ENCODE peak calls at places on chromosomes 5 and 9, in ten cellular contexts. One of them, this sample, is unnamed.
A peak's percentile ranks its signal among the peaks of the same experiment; 100 is the strongest.

GRCh38 chr5:154077692-154078091 is 38.9 kb downstream of the MFAP3 start:
- DNase-seq in CD8-positive, alpha-beta T cell: no peak
- DNase-seq in IMR-90: peak; percentile 31
- DNase-seq in tibial nerve: no peak
- DNase-seq in left lung: no peak
- DNase-seq in lung: peak; percentile 41
- DNase-seq in heart left ventricle: peak; percentile 24
- DNase-seq in hepatocyte: peak; percentile 43
- DNase-seq in astrocyte: peak; percentile 65
- DNase-seq in mesendoderm: no peak
- DNase-seq in this sample: no peak

GRCh38 chr5:74336286-74336685 is 304.2 kb downstream of the ENC1 start:
- DNase-seq in lung: no peak
- DNase-seq in CD8-positive, alpha-beta T cell: no peak
- DNase-seq in hepatocyte: no peak
- DNase-seq in heart left ventricle: no peak
- DNase-seq in tibial nerve: no peak
- DNase-seq in IMR-90: no peak
- DNase-seq in mesendoderm: no peak
- DNase-seq in astrocyte: no peak
- DNase-seq in left lung: no peak
- DNase-seq in this sample: no peak

GRCh38 chr9:121123816-121124536 is 49.2 kb downstream of the CNTRL start:
- DNase-seq in hepatocyte: no peak
- DNase-seq in left lung: no peak
- DNase-seq in lung: no peak
- DNase-seq in tibial nerve: no peak
- DNase-seq in mesendoderm: no peak
- DNase-seq in astrocyte: no peak
- DNase-seq in heart left ventricle: no peak
- DNase-seq in CD8-positive, alpha-beta T cell: no peak
- DNase-seq in IMR-90: no peak
- DNase-seq in this sample: no peak

GRCh38 chr5:60883229-60883628 is 39.2 kb upstream of the ELOVL7 start:
- DNase-seq in lung: no peak
- DNase-seq in CD8-positive, alpha-beta T cell: no peak
- DNase-seq in IMR-90: no peak
- DNase-seq in tibial nerve: no peak
- DNase-seq in hepatocyte: peak; percentile 10
- DNase-seq in mesendoderm: peak; percentile 24
- DNase-seq in astrocyte: no peak
- DNase-seq in heart left ventricle: no peak
- DNase-seq in left lung: no peak
- DNase-seq in this sample: no peak

GRCh38 chr9:19313573-19313972 is 66.5 kb downstream of the RPS6 start:
- DNase-seq in left lung: no peak
- DNase-seq in astrocyte: no peak
- DNase-seq in IMR-90: no peak
- DNase-seq in mesendoderm: no peak
- DNase-seq in CD8-positive, alpha-beta T cell: no peak
- DNase-seq in lung: no peak
- DNase-seq in hepatocyte: no peak
- DNase-seq in heart left ventricle: no peak
- DNase-seq in tibial nerve: no peak
- DNase-seq in this sample: no peak

GRCh38 chr5:90307386-90308181 is 102.0 kb downstream of the CETN3 start:
- DNase-seq in tibial nerve: no peak
- DNase-seq in astrocyte: peak; percentile 51
- DNase-seq in lung: no peak
- DNase-seq in left lung: no peak
- DNase-seq in hepatocyte: no peak
- DNase-seq in mesendoderm: no peak
- DNase-seq in CD8-positive, alpha-beta T cell: no peak
- DNase-seq in IMR-90: no peak
- DNase-seq in heart left ventricle: no peak
- DNase-seq in this sample: no peak

GRCh38 chr5:5658226-5658625 is 235.7 kb downstream of the ICE1 start:
- DNase-seq in lung: peak; percentile 50
- DNase-seq in CD8-positive, alpha-beta T cell: no peak
- DNase-seq in heart left ventricle: peak; percentile 58
- DNase-seq in IMR-90: no peak
- DNase-seq in hepatocyte: peak; percentile 65
- DNase-seq in mesendoderm: no peak
- DNase-seq in astrocyte: peak; percentile 32
- DNase-seq in tibial nerve: peak; percentile 58
- DNase-seq in left lung: peak; percentile 45
- DNase-seq in this sample: peak; percentile 34

GRCh38 chr9:76756273-76756650 is 8.0 kb upstream of the PCA3 start:
- DNase-seq in left lung: no peak
- DNase-seq in astrocyte: no peak
- DNase-seq in IMR-90: peak; percentile 41
- DNase-seq in hepatocyte: peak; percentile 50
- DNase-seq in tibial nerve: peak; percentile 12
- DNase-seq in heart left ventricle: no peak
- DNase-seq in lung: no peak
- DNase-seq in mesendoderm: peak; percentile 69
- DNase-seq in CD8-positive, alpha-beta T cell: no peak
- DNase-seq in this sample: peak; percentile 19

GRCh38 chr5:115419794-115420585 is 123.5 kb upstream of the CCDC112 start:
- DNase-seq in heart left ventricle: no peak
- DNase-seq in CD8-positive, alpha-beta T cell: no peak
- DNase-seq in mesendoderm: peak; percentile 81
- DNase-seq in hepatocyte: peak; percentile 60
- DNase-seq in left lung: peak; percentile 40
- DNase-seq in IMR-90: peak; percentile 95
- DNase-seq in tibial nerve: no peak
- DNase-seq in lung: peak; percentile 45
- DNase-seq in astrocyte: peak; percentile 97
- DNase-seq in this sample: no peak

GRCh38 chr5:98583572-98583971 is 189.9 kb upstream of the RGMB start:
- DNase-seq in IMR-90: no peak
- DNase-seq in heart left ventricle: no peak
- DNase-seq in tibial nerve: no peak
- DNase-seq in mesendoderm: no peak
- DNase-seq in left lung: no peak
- DNase-seq in hepatocyte: no peak
- DNase-seq in CD8-positive, alpha-beta T cell: no peak
- DNase-seq in lung: no peak
- DNase-seq in astrocyte: no peak
- DNase-seq in this sample: no peak

GRCh38 chr5:98588225-98588624 is 185.2 kb upstream of the RGMB start:
- DNase-seq in mesendoderm: no peak
- DNase-seq in tibial nerve: no peak
- DNase-seq in CD8-positive, alpha-beta T cell: no peak
- DNase-seq in astrocyte: no peak
- DNase-seq in heart left ventricle: no peak
- DNase-seq in IMR-90: peak; percentile 37
- DNase-seq in lung: no peak
- DNase-seq in hepatocyte: no peak
- DNase-seq in left lung: no peak
- DNase-seq in this sample: no peak

GRCh38 chr5:98586581-98586980 is 186.9 kb upstream of the RGMB start:
- DNase-seq in mesendoderm: no peak
- DNase-seq in astrocyte: no peak
- DNase-seq in tibial nerve: no peak
- DNase-seq in lung: no peak
- DNase-seq in CD8-positive, alpha-beta T cell: no peak
- DNase-seq in hepatocyte: no peak
- DNase-seq in IMR-90: no peak
- DNase-seq in left lung: no peak
- DNase-seq in heart left ventricle: no peak
- DNase-seq in this sample: no peak

GRCh38 chr5:98585661-98586310 is 187.7 kb upstream of the RGMB start:
- DNase-seq in heart left ventricle: no peak
- DNase-seq in tibial nerve: no peak
- DNase-seq in CD8-positive, alpha-beta T cell: no peak
- DNase-seq in IMR-90: peak; percentile 59
- DNase-seq in astrocyte: peak; percentile 84
- DNase-seq in lung: no peak
- DNase-seq in hepatocyte: no peak
- DNase-seq in mesendoderm: no peak
- DNase-seq in left lung: no peak
- DNase-seq in this sample: no peak

GRCh38 chr5:98587166-98587565 is 186.3 kb upstream of the RGMB start:
- DNase-seq in lung: no peak
- DNase-seq in heart left ventricle: no peak
- DNase-seq in left lung: no peak
- DNase-seq in IMR-90: no peak
- DNase-seq in tibial nerve: no peak
- DNase-seq in mesendoderm: no peak
- DNase-seq in hepatocyte: no peak
- DNase-seq in astrocyte: no peak
- DNase-seq in CD8-positive, alpha-beta T cell: no peak
- DNase-seq in this sample: no peak
- H3K4me3 ChIP-seq in lung: no peak overlapping the region
- H3K4me3 ChIP-seq in heart left ventricle: no peak overlapping the region
- H3K4me3 ChIP-seq in left lung: no peak overlapping the region
- H3K4me3 ChIP-seq in IMR-90: no peak overlapping the region
- H3K4me3 ChIP-seq in tibial nerve: no peak overlapping the region
- H3K4me3 ChIP-seq in mesendoderm: no peak overlapping the region
- H3K4me3 ChIP-seq in hepatocyte: no peak overlapping the region
- H3K4me3 ChIP-seq in astrocyte: no peak overlapping the region
- H3K4me3 ChIP-seq in CD8-positive, alpha-beta T cell: no peak overlapping the region
- H3K4me3 ChIP-seq in this sample: no peak overlapping the region

GRCh38 chr5:177194278-177194677 is 60.7 kb downstream of the NSD1 start:
- DNase-seq in astrocyte: peak; percentile 95
- DNase-seq in mesendoderm: peak; percentile 94
- DNase-seq in hepatocyte: peak; percentile 73
- DNase-seq in tibial nerve: no peak
- DNase-seq in heart left ventricle: no peak
- DNase-seq in left lung: no peak
- DNase-seq in lung: no peak
- DNase-seq in CD8-positive, alpha-beta T cell: no peak
- DNase-seq in IMR-90: peak; percentile 94
- DNase-seq in this sample: no peak

GRCh38 chr5:177198738-177199137 is 65.2 kb downstream of the NSD1 start:
- DNase-seq in left lung: no peak
- DNase-seq in hepatocyte: no peak
- DNase-seq in tibial nerve: no peak
- DNase-seq in astrocyte: no peak
- DNase-seq in heart left ventricle: no peak
- DNase-seq in lung: no peak
- DNase-seq in IMR-90: no peak
- DNase-seq in mesendoderm: no peak
- DNase-seq in CD8-positive, alpha-beta T cell: no peak
- DNase-seq in this sample: no peak

GRCh38 chr5:177189965-177190364 is 56.4 kb downstream of the NSD1 start:
- DNase-seq in left lung: no peak
- DNase-seq in IMR-90: no peak
- DNase-seq in hepatocyte: no peak
- DNase-seq in CD8-positive, alpha-beta T cell: no peak
- DNase-seq in astrocyte: no peak
- DNase-seq in mesendoderm: no peak
- DNase-seq in heart left ventricle: no peak
- DNase-seq in tibial nerve: no peak
- DNase-seq in lung: no peak
- DNase-seq in this sample: no peak

DNA sequence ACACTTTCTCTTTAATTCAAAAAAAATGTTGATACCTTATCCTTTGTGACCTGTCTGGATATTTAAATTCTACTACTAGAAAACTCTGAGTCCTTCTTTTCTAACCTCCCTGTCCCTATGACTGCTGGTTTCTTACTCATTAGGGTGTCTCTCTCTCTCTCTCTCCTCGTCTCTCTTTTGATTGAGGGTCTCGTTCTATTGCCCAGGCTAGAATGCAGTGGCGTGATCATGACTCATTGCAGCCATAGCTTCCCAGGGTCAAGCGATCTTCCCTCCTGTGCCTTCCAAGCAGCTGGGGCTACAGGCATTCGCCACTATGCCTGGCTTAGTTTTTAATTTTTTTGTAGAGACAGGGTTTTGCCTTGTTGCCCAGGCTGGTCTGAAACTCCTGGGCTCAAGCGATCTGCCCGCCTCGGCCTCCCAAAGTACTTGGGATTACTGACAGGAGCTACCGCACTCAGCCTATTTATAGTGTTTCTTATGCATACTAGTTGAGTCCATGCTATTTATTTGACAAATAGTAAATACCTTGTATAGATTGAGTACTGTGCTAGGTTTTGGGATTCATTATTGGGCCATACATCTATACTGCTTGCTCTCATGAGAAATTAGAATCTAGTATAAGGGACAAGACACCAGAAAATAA is 61.9 kb downstream of the NSD1 start:
- DNase-seq in mesendoderm: peak; percentile 15
- DNase-seq in heart left ventricle: no peak
- DNase-seq in IMR-90: peak; percentile 11
- DNase-seq in astrocyte: peak; percentile 74
- DNase-seq in tibial nerve: no peak
- DNase-seq in lung: no peak
- DNase-seq in CD8-positive, alpha-beta T cell: no peak
- DNase-seq in hepatocyte: no peak
- DNase-seq in left lung: no peak
- DNase-seq in this sample: no peak
- H3K27ac ChIP-seq in mesendoderm: no peak overlapping the region
- H3K27ac ChIP-seq in heart left ventricle: no peak overlapping the region
- H3K27ac ChIP-seq in IMR-90: no peak overlapping the region
- H3K27ac ChIP-seq in astrocyte: peak overlapping the region; percentile 73
- H3K27ac ChIP-seq in tibial nerve: no peak overlapping the region
- H3K27ac ChIP-seq in lung: no peak overlapping the region
- H3K27ac ChIP-seq in CD8-positive, alpha-beta T cell: no peak overlapping the region
- H3K27ac ChIP-seq in hepatocyte: peak overlapping the region; percentile 37
- H3K27ac ChIP-seq in left lung: no peak overlapping the region
- H3K27ac ChIP-seq in this sample: no peak overlapping the region

GRCh38 chr5:40842351-40842750 is 1.2 kb downstream of the CARD6 start:
- DNase-seq in mesendoderm: no peak
- DNase-seq in left lung: no peak
- DNase-seq in tibial nerve: no peak
- DNase-seq in IMR-90: peak; percentile 71
- DNase-seq in lung: no peak
- DNase-seq in hepatocyte: no peak
- DNase-seq in astrocyte: no peak
- DNase-seq in heart left ventricle: no peak
- DNase-seq in CD8-positive, alpha-beta T cell: no peak
- DNase-seq in this sample: no peak
- H3K4me3 ChIP-seq in mesendoderm: no peak overlapping the region
- H3K4me3 ChIP-seq in left lung: peak overlapping the region; percentile 18
- H3K4me3 ChIP-seq in tibial nerve: peak overlapping the region; percentile 24
- H3K4me3 ChIP-seq in IMR-90: no peak overlapping the region
- H3K4me3 ChIP-seq in lung: no peak overlapping the region
- H3K4me3 ChIP-seq in hepatocyte: peak overlapping the region; percentile 13
- H3K4me3 ChIP-seq in astrocyte: peak overlapping the region; percentile 48
- H3K4me3 ChIP-seq in heart left ventricle: peak overlapping the region; percentile 60
- H3K4me3 ChIP-seq in CD8-positive, alpha-beta T cell: no peak overlapping the region
- H3K4me3 ChIP-seq in this sample: peak overlapping the region; percentile 57

DNA sequence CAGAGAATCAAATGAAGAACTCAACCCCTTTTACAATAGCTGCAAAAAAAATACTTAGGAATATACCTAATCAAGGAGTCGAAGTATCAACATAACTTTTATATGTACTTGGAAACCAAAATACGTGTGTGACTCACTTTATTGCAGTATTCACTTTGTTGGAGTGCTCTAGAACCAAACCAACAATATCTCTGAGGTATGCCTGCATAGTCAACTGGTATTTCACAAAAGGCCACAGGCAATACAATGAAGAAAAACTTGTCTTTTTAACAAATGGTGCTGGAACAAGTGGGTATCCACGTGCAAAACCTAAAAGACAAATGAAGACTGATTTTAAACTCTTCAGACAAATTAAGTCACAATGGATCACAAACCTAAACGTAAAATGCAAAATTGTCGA is 385.7 kb downstream of the TLE1 start:
- DNase-seq in hepatocyte: no peak
- DNase-seq in left lung: no peak
- DNase-seq in astrocyte: no peak
- DNase-seq in IMR-90: no peak
- DNase-seq in tibial nerve: no peak
- DNase-seq in heart left ventricle: no peak
- DNase-seq in CD8-positive, alpha-beta T cell: no peak
- DNase-seq in lung: no peak
- DNase-seq in mesendoderm: no peak
- DNase-seq in this sample: no peak
- H3K27ac ChIP-seq in hepatocyte: no peak overlapping the region
- H3K27ac ChIP-seq in left lung: no peak overlapping the region
- H3K27ac ChIP-seq in astrocyte: no peak overlapping the region
- H3K27ac ChIP-seq in IMR-90: no peak overlapping the region
- H3K27ac ChIP-seq in tibial nerve: no peak overlapping the region
- H3K27ac ChIP-seq in heart left ventricle: no peak overlapping the region
- H3K27ac ChIP-seq in CD8-positive, alpha-beta T cell: no peak overlapping the region
- H3K27ac ChIP-seq in lung: no peak overlapping the region
- H3K27ac ChIP-seq in mesendoderm: no peak overlapping the region
- H3K27ac ChIP-seq in this sample: no peak overlapping the region

This sample was measured in psoas muscle.